ENCODE peak calls at places on chromosomes 11 and 22, in four cellular contexts. One of them, this sample, is unnamed.

GRCh38 chr11:122696662-122697061 is 41.1 kb downstream of the UBASH3B start:
- DNase-seq in foreskin fibroblast: no peak
- DNase-seq in fibroblast of lung: no peak
- DNase-seq in NAMALWA: peak; percentile 88
- DNase-seq in this sample: no peak

GRCh38 chr22:50178471-50178864 is 7.2 kb upstream of the TRABD start:
- DNase-seq in fibroblast of lung: no peak
- DNase-seq in foreskin fibroblast: no peak
- DNase-seq in NAMALWA: no peak
- DNase-seq in this sample: no peak

GRCh38 chr22:31488988-31489617 is 539 bp downstream of the EIF4ENIF1 start:
- DNase-seq in fibroblast of lung: peak; percentile 41
- DNase-seq in NAMALWA: peak; percentile 33
- DNase-seq in foreskin fibroblast: peak; percentile 56
- DNase-seq in this sample: peak; percentile 14

GRCh38 chr11:70808686-70809375 is 410.5 kb downstream of the CTTN start:
- DNase-seq in NAMALWA: no peak
- DNase-seq in fibroblast of lung: no peak
- DNase-seq in foreskin fibroblast: no peak
- DNase-seq in this sample: no peak

GRCh38 chr11:65391007-65391406 is 4.6 kb downstream of the FRMD8 start:
- DNase-seq in foreskin fibroblast: peak; percentile 68
- DNase-seq in fibroblast of lung: peak; percentile 35
- DNase-seq in NAMALWA: no peak
- DNase-seq in this sample: peak; percentile 38

GRCh38 chr11:78338138-78338537 is 79.5 kb downstream of the GAB2 start:
- DNase-seq in foreskin fibroblast: no peak
- DNase-seq in NAMALWA: no peak
- DNase-seq in fibroblast of lung: no peak
- DNase-seq in this sample: no peak

GRCh38 chr11:2954263-2954662 is 25.0 kb upstream of the PHLDA2 start:
- DNase-seq in foreskin fibroblast: no peak
- DNase-seq in fibroblast of lung: peak; percentile 45
- DNase-seq in NAMALWA: no peak
- DNase-seq in this sample: no peak

GRCh38 chr11:112392860-112393259 is 132.2 kb upstream of the PLET1 start:
- DNase-seq in NAMALWA: no peak
- DNase-seq in foreskin fibroblast: no peak
- DNase-seq in fibroblast of lung: no peak
- DNase-seq in this sample: no peak

GRCh38 chr11:33620423-33621120 is 80.1 kb downstream of the C11orf91 start:
- DNase-seq in NAMALWA: no peak
- DNase-seq in fibroblast of lung: peak; percentile 84
- DNase-seq in foreskin fibroblast: peak; percentile 66
- DNase-seq in this sample: peak; percentile 27

GRCh38 chr11:112049777-112050176 is 24.0 kb downstream of the PIH1D2 start:
- DNase-seq in foreskin fibroblast: no peak
- DNase-seq in NAMALWA: no peak
- DNase-seq in fibroblast of lung: no peak
- DNase-seq in this sample: no peak

GRCh38 chr22:28955817-28956216 is 72.4 kb downstream of the ZNRF3 start:
- DNase-seq in foreskin fibroblast: no peak
- DNase-seq in NAMALWA: peak; percentile 33
- DNase-seq in fibroblast of lung: peak; percentile 33
- DNase-seq in this sample: no peak

GRCh38 chr11:101442171-101442570 is 141.6 kb downstream of the TRPC6 start:
- DNase-seq in foreskin fibroblast: peak; percentile 74
- DNase-seq in fibroblast of lung: peak; percentile 85
- DNase-seq in NAMALWA: no peak
- DNase-seq in this sample: peak; percentile 71

GRCh38 chr11:118437046-118437735 is 899 bp downstream of the KMT2A start:
- DNase-seq in foreskin fibroblast: peak; percentile 72
- DNase-seq in fibroblast of lung: peak; percentile 46
- DNase-seq in NAMALWA: peak; percentile 50
- DNase-seq in this sample: no peak

GRCh38 chr22:24200616-24201212 is 19.4 kb downstream of the SUSD2 start:
- DNase-seq in NAMALWA: no peak
- DNase-seq in fibroblast of lung: peak; percentile 94
- DNase-seq in foreskin fibroblast: peak; percentile 56
- DNase-seq in this sample: peak; percentile 90

GRCh38 chr11:2732261-2732939 is 32.6 kb upstream of the KCNQ1OT1 start:
- DNase-seq in NAMALWA: no peak
- DNase-seq in foreskin fibroblast: no peak
- DNase-seq in fibroblast of lung: no peak
- DNase-seq in this sample: no peak

GRCh38 chr11:48028909-48029685 is 48.7 kb downstream of the PTPRJ start:
- DNase-seq in NAMALWA: no peak
- DNase-seq in foreskin fibroblast: peak; percentile 45
- DNase-seq in fibroblast of lung: peak; percentile 23
- DNase-seq in this sample: no peak

GRCh38 chr11:87425391-87425790 is 387.7 kb downstream of the TMEM135 start:
- DNase-seq in NAMALWA: no peak
- DNase-seq in foreskin fibroblast: peak; percentile 72
- DNase-seq in fibroblast of lung: no peak
- DNase-seq in this sample: no peak

GRCh38 chr11:19715373-19715772 is 2.7 kb downstream of the NAV2 start:
- DNase-seq in fibroblast of lung: peak; percentile 95
- DNase-seq in foreskin fibroblast: peak; percentile 97
- DNase-seq in NAMALWA: no peak
- DNase-seq in this sample: peak; percentile 68

GRCh38 chr11:19374189-19374588 is 133.4 kb upstream of the E2F8 start:
- DNase-seq in foreskin fibroblast: peak; percentile 97
- DNase-seq in NAMALWA: no peak
- DNase-seq in fibroblast of lung: peak; percentile 85
- DNase-seq in this sample: peak; percentile 94

GRCh38 chr22:36249160-36249559 is 3.8 kb upstream of the APOL1 start:
- DNase-seq in NAMALWA: no peak
- DNase-seq in fibroblast of lung: no peak
- DNase-seq in foreskin fibroblast: no peak
- DNase-seq in this sample: no peak

GRCh38 chr11:1262172-1263006 is 39.5 kb downstream of the MUC5B start:
- DNase-seq in foreskin fibroblast: peak; percentile 97
- DNase-seq in fibroblast of lung: peak; percentile 91
- DNase-seq in NAMALWA: peak; percentile 65
- DNase-seq in this sample: peak; percentile 93

This sample was measured in fibroblast of gingiva.